ENCODE peak calls at places on chromosome 21, in four cellular contexts. M is A549, C is mesothelial cell of epicardium, S is B cell. X is an unnamed sample.

GRCh38 chr21:46639489-46640386 is 4.3 kb downstream of the PRMT2 start:
- DNase-seq in M (peak; percentile 20), C (no peak), S (no peak), X (no peak)

GRCh38 chr21:28518620-28519019 is 474.1 kb downstream of the LTN1 start:
- DNase-seq in M (no peak), C (no peak), S (no peak), X (no peak)

GRCh38 chr21:46253610-46254124 is 25.1 kb upstream of the LSS start:
- DNase-seq in M (no peak), C (no peak), S (peak; percentile 72), X (no peak)

GRCh38 chr21:44356636-44357035 is 3.2 kb downstream of the TRPM2 start:
- DNase-seq in M (no peak), C (no peak), S (no peak), X (no peak)

GRCh38 chr21:28220670-28221069 is 772.0 kb downstream of the LTN1 start:
- DNase-seq in M (no peak), C (no peak), S (no peak), X (no peak)

GRCh38 chr21:42614811-42615342 is 38.5 kb upstream of the PDE9A start:
- DNase-seq in M (peak; percentile 25), C (no peak), S (peak; percentile 23), X (no peak)

GRCh38 chr21:45522381-45522780 is 19.9 kb downstream of the SLC19A1 start:
- DNase-seq in M (no peak), C (no peak), S (no peak), X (no peak)

GRCh38 chr21:42654913-42655796 is 1.7 kb downstream of the PDE9A start:
- DNase-seq in M (no peak), C (no peak), S (no peak), X (no peak)

GRCh38 chr21:42737969-42738590 is 84.7 kb downstream of the PDE9A start:
- DNase-seq in M (no peak), C (no peak), S (peak; percentile 40), X (no peak)

GRCh38 chr21:45130324-45130774 is 56.0 kb downstream of the ADARB1 start:
- DNase-seq in M (peak; percentile 18), C (no peak), S (no peak), X (no peak)

GRCh38 chr21:44706706-44707615 is 4.4 kb downstream of the TSPEAR start:
- DNase-seq in M (no peak), C (peak; percentile 36), S (no peak), X (peak; percentile 83)

GRCh38 chr21:43778469-43779335 is 2.6 kb upstream of the CSTB start:
- DNase-seq in M (no peak), C (no peak), S (no peak), X (no peak)

GRCh38 chr21:29190920-29191319 is 60.5 kb downstream of the MAP3K7CL start:
- DNase-seq in M (no peak), C (no peak), S (no peak), X (no peak)

GRCh38 chr21:27466175-27466574 is 499.3 kb upstream of the ADAMTS5 start:
- DNase-seq in M (no peak), C (no peak), S (no peak), X (no peak)

GRCh38 chr21:25300632-25301031 is 306.6 kb downstream of the MRPL39 start:
- DNase-seq in M (no peak), C (no peak), S (no peak), X (no peak)

GRCh38 chr21:44875341-44875740 is 1.9 kb upstream of the PTTG1IP start:
- DNase-seq in M (no peak), C (no peak), S (no peak), X (no peak)

GRCh38 chr21:41707231-41707988 is 59.4 kb downstream of the RIPK4 start:
- DNase-seq in M (no peak), C (no peak), S (no peak), X (no peak)

GRCh38 chr21:31098576-31099005 is 60.3 kb upstream of the KRTAP19-8 start:
- DNase-seq in M (no peak), C (peak; percentile 73), S (peak; percentile 64), X (peak; percentile 86)

GRCh38 chr21:31406510-31406909 is 62.4 kb upstream of the TIAM1 start:
- DNase-seq in M (no peak), C (no peak), S (no peak), X (no peak)

GRCh38 chr21:41767606-41768370 is 936 bp upstream of the RIPK4 start:
- DNase-seq in M (no peak), C (no peak), S (no peak), X (no peak)

GRCh38 chr21:45994086-45994661 is 12.6 kb downstream of the COL6A1 start:
- DNase-seq in M (no peak), C (no peak), S (no peak), X (peak; percentile 84)

GRCh38 chr21:46062471-46063211 is 35.3 kb upstream of the COL6A2 start:
- DNase-seq in M (no peak), C (no peak), S (no peak), X (peak; percentile 46)

GRCh38 chr21:17578162-17578561 is 34.5 kb downstream of the BTG3 start:
- DNase-seq in M (no peak), C (no peak), S (no peak), X (no peak)

GRCh38 chr21:18155508-18156193 is 89.0 kb upstream of the CHODL start:
- DNase-seq in M (no peak), C (no peak), S (no peak), X (no peak)

GRCh38 chr21:15999741-16000140 is 270.0 kb downstream of the USP25 start:
- DNase-seq in M (no peak), C (no peak), S (no peak), X (no peak)

GRCh38 chr21:15772654-15773053 is 42.9 kb downstream of the USP25 start:
- DNase-seq in M (no peak), C (no peak), S (no peak), X (no peak)

GRCh38 chr21:44948426-44949120 is 8.7 kb downstream of the SLX9 start:
- DNase-seq in M (no peak), C (no peak), S (no peak), X (no peak)

GRCh38 chr21:46223217-46223616 is 5.4 kb downstream of the LSS start:
- DNase-seq in M (no peak), C (no peak), S (no peak), X (no peak)

GRCh38 chr21:42818328-42818749 is 61.0 kb downstream of the WDR4 start:
- DNase-seq in M (no peak), C (peak; percentile 39), S (peak; percentile 69), X (peak; percentile 86)

GRCh38 chr21:14321042-14321441 is 61.9 kb downstream of the HSPA13 start:
- DNase-seq in M (no peak), C (no peak), S (no peak), X (no peak)
- TF ChIP-seq CTCF in M (no peak), C (no peak), S (no peak), X (no peak)

GRCh38 chr21:20783611-20784010 is 214.6 kb upstream of the NCAM2 start:
- DNase-seq in M (no peak), C (no peak), S (no peak), X (no peak)

GRCh38 chr21:20774737-20775136 is 223.5 kb upstream of the NCAM2 start:
- DNase-seq in M (no peak), C (no peak), S (no peak), X (no peak)

DNA sequence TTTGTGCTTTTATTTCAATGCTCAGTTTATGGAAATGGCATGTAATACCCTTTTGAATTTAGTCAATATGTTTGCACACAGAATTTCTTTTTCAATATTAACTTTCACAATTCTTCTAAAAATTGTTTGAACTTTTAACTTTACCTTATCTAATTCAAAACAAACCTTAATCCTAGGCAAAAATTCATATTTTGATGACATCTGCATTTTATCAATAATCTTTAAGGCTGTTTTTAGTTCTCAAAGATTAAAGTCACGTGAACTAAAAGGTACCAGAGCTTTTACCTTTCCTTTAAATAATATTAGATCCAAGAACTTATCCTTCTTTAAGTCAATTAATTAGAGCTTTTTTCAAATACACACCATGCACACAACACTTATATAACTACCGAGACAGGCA is 218.9 kb upstream of the NCAM2 start:
- DNase-seq in M (no peak), C (no peak), S (no peak), X (no peak)
- TF ChIP-seq CTCF in M (no peak), C (no peak), S (no peak), X (no peak)

GRCh38 chr21:36661511-36662309 is 37.2 kb upstream of the SIM2 start:
- DNase-seq in M (peak; percentile 19), C (no peak), S (no peak), X (no peak)
- TF ChIP-seq CTCF in M (peak; percentile 47), C (peak; percentile 27), S (no peak), X (peak; percentile 38)

DNA sequence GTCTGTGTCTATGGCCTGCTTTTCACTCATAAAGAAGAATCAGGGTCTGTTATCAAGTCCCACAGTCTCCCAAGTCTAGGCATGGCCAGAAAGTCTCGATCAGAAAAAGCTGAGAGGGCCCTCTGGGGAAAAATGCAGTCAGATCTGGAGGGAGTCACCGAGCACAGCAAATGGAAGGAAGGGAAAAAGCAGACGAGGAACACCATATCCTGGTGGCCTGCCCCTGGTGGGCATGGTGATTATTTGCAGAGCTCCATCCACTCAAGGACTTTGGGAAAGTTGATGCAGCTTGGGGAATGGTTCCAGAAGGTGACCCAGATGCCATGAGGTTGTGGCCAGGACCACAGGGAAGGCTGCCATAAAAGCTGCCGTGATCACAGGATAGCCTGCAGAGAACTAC is 189.1 kb downstream of the CLIC6 start:
- DNase-seq in M (no peak), C (no peak), S (no peak), X (peak; percentile 44)
- TF ChIP-seq CTCF in M (no peak), C (peak; percentile 21), S (peak; percentile 9), X (no peak)

DNA sequence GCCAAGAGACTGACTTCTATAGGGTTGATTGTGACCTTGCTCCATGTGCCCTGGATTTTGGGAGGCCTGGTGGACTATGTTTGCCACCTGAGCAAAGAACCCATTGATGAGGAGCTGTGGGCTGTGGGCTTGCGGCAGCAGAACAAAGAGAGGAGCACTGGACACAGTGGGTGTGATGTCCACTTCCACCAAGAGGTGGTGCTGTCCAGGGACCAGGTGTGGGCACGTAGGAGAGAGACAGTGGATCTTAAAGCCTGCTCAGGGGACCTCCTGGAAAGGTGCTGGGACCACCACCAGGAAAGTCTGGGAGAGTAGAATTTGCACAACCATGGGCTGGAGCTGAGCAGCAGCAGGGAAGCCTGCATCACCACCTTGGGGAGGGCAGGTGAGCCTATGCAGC is 106.7 kb upstream of the ETS2 start:
- DNase-seq in M (peak; percentile 3), C (no peak), S (no peak), X (no peak)
- TF ChIP-seq CTCF in M (no peak), C (no peak), S (no peak), X (no peak)

GRCh38 chr21:20343186-20343585 is 655.0 kb upstream of the NCAM2 start:
- DNase-seq in M (no peak), C (no peak), S (no peak), X (no peak)

DNA sequence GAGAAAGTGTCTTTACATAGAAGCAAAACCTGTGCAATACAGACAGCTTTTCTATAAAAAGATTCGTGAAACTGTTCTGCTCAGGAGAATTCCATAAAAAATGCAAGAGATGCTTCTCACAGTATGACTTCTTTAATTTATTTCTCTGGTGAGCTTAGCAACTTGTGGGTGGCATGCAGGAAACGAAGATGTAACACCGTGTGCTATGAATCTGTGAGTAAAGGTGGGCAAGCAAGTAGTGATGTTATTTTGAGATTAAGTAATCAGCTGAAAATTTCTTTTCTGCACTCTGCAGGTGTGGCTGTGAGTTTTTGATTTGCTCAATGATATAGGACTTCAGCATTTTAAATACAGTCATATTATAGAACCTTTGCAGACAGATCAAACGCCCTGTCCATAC is 656.8 kb upstream of the NCAM2 start:
- DNase-seq in M (no peak), C (no peak), S (no peak), X (no peak)
- TF ChIP-seq CTCF in M (no peak), C (no peak), S (no peak), X (no peak)